ENCODE peak calls at places on chromosomes 16 and 17, in ten cellular contexts. X, S, Z, I, U, L, Y, H, O and F are unnamed samples.

GRCh38 chr16:21185659-21186325 is 25.6 kb downstream of the ZP2 start:
- DNase-seq in X (no peak), I (no peak), Z (no peak), O (no peak), U (no peak), H (no peak), Y (no peak), S (no peak), L (no peak), F (no peak)

GRCh38 chr17:79338589-79338988 is 264.0 kb downstream of the ENGASE start:
- DNase-seq in I (peak), Y (no peak), U (no peak), S (no peak), H (no peak), O (peak), L (no peak), X (no peak), Z (no peak), F (no peak)

GRCh38 chr17:9402590-9403199 is 172.9 kb downstream of the STX8 start:
- DNase-seq in I (no peak), L (no peak), H (no peak), Y (no peak), U (peak), Z (no peak), S (no peak), X (no peak), O (peak), F (no peak)

GRCh38 chr17:30398328-30399041 is 19.8 kb downstream of the CPD start:
- DNase-seq in Y (no peak), O (no peak), U (no peak), X (no peak), I (no peak), L (no peak), H (no peak), S (no peak), Z (no peak), F (no peak)

GRCh38 chr16:64051826-64052225 is 1070.0 kb downstream of the CDH11 start:
- DNase-seq in X (no peak), Y (no peak), U (peak), L (no peak), I (peak), S (no peak), Z (no peak), H (no peak), O (peak), F (no peak)

GRCh38 chr17:7019839-7020519 is 2.9 kb upstream of the BCL6B start:
- DNase-seq in L (no peak), U (peak), X (no peak), Z (peak), I (peak), Y (peak), H (no peak), O (peak), S (no peak), F (no peak)

GRCh38 chr17:80524150-80524712 is 20.4 kb upstream of the RPTOR start:
- DNase-seq in Y (no peak), H (no peak), S (no peak), O (no peak), U (no peak), I (no peak), L (no peak), X (no peak), Z (no peak), F (no peak)

GRCh38 chr17:44760474-44761308 is 1.9 kb downstream of the ADAM11 start:
- DNase-seq in O (no peak), S (no peak), U (no peak), Z (no peak), Y (no peak), H (no peak), I (no peak), X (no peak), L (no peak), F (no peak)

GRCh38 chr17:7922499-7923289 is 6.6 kb upstream of the RNF227 start:
- DNase-seq in Y (peak), H (peak), Z (no peak), I (peak), O (peak), U (peak), S (peak), X (peak), L (peak), F (no peak)

GRCh38 chr17:81334419-81334896 is 39.4 kb upstream of the SLC38A10 start:
- DNase-seq in I (no peak), H (no peak), L (no peak), Y (no peak), U (no peak), X (no peak), Z (no peak), S (no peak), O (no peak), F (no peak)

GRCh38 chr16:73066927-73067670 is 19.2 kb upstream of the ZFHX3 start:
- DNase-seq in O (peak), S (no peak), H (no peak), I (peak), U (no peak), L (no peak), Z (no peak), Y (no peak), X (no peak), F (no peak)

GRCh38 chr16:28303132-28303531 is 10.8 kb downstream of the SBK1 start:
- DNase-seq in H (no peak), S (no peak), U (no peak), Z (no peak), Y (no peak), X (no peak), O (no peak), I (no peak), L (no peak), F (no peak)

GRCh38 chr17:57604771-57605733 is 140.0 kb downstream of the CCDC182 start:
- DNase-seq in U (no peak), Z (no peak), O (no peak), L (no peak), X (no peak), S (peak), H (peak), Y (peak), I (peak), F (peak)

GRCh38 chr17:63120406-63120805 is 154.4 kb downstream of the TANC2 start:
- DNase-seq in L (no peak), S (no peak), O (peak), U (no peak), I (peak), X (no peak), H (no peak), Z (peak), Y (no peak), F (no peak)

GRCh38 chr17:49932131-49932723 is 36.8 kb upstream of the DLX4 start:
- DNase-seq in H (no peak), U (no peak), Y (no peak), I (no peak), X (no peak), Z (no peak), S (no peak), O (no peak), L (no peak), F (peak)

GRCh38 chr16:53417011-53417410 is 17.3 kb upstream of the RBL2 start:
- DNase-seq in L (no peak), U (no peak), H (no peak), Z (no peak), Y (no peak), I (peak), X (no peak), O (peak), S (no peak), F (no peak)

GRCh38 chr17:77070888-77071279 is 69.9 kb upstream of the SEC14L1 start:
- DNase-seq in I (no peak), H (no peak), X (no peak), S (no peak), Y (no peak), Z (no peak), L (no peak), U (no peak), O (no peak), F (no peak)

GRCh38 chr16:75570351-75571104 is 4.3 kb downstream of the GABARAPL2 start:
- DNase-seq in H (no peak), Z (no peak), O (no peak), L (no peak), U (no peak), S (no peak), Y (no peak), X (no peak), I (no peak), F (no peak)